ENCODE peak calls at places on chromosomes 4 and X, in ten cellular contexts. X is AG04450, M is IMR-90, T is thoracic aorta, I is cardiac fibroblast, V is tibial nerve, G is bronchial epithelial cell, O is HFF-Myc, Z is heart right ventricle, K is A549. J is an unnamed sample.

GRCh38 chr4:82063017-82063416 is 310.8 kb downstream of the HNRNPD start:
- DNase-seq in Z (no peak), O (no peak), G (no peak), K (no peak), M (no peak), X (no peak), V (no peak), T (no peak), I (no peak), J (no peak)

GRCh38 chrX:538311-538710 is 92.3 kb upstream of the SHOX start:
- DNase-seq in X (no peak), Z (no peak), V (no peak), K (no peak), I (no peak), O (no peak), M (no peak), T (no peak), G (no peak), J (no peak)

GRCh38 chr4:150261571-150261970 is 183.3 kb downstream of the DCLK2 start:
- DNase-seq in Z (no peak), X (no peak), V (no peak), K (no peak), G (no peak), T (no peak), M (no peak), I (no peak), O (no peak), J (no peak)

GRCh38 chr4:152997771-152998487 is 61.8 kb downstream of the FHDC1 start:
- DNase-seq in O (no peak), Z (no peak), G (peak), K (peak), T (no peak), I (no peak), V (no peak), X (no peak), M (peak), J (peak)

GRCh38 chrX:72088761-72089160 is 43.0 kb downstream of the RTL5 start:
- DNase-seq in Z (no peak), T (no peak), M (no peak), X (no peak), I (no peak), V (no peak), G (no peak), K (no peak), O (no peak), J (no peak)

GRCh38 chrX:127011629-127012028 is 192.1 kb downstream of the PRR32 start:
- DNase-seq in X (no peak), M (no peak), T (no peak), K (no peak), V (no peak), I (no peak), G (no peak), Z (no peak), O (no peak), J (no peak)

GRCh38 chr4:1695913-1696312 is 11.8 kb upstream of the FAM53A start:
- DNase-seq in M (no peak), O (no peak), G (no peak), V (no peak), Z (no peak), I (no peak), K (no peak), X (no peak), T (no peak), J (no peak)

GRCh38 chrX:83845397-83845796 is 15.5 kb upstream of the CYLC1 start:
- DNase-seq in M (peak), I (peak), Z (no peak), T (no peak), O (no peak), V (no peak), K (peak), G (peak), X (no peak), J (no peak)

GRCh38 chrX:5236096-5236495 is 992.6 kb downstream of the NLGN4X start:
- DNase-seq in K (peak), T (no peak), O (no peak), V (no peak), M (no peak), I (no peak), Z (no peak), X (no peak), G (no peak), J (no peak)

GRCh38 chrX:11305641-11306040 is 12.4 kb downstream of the AMELX start:
- DNase-seq in T (no peak), G (no peak), O (no peak), I (no peak), K (no peak), M (no peak), V (no peak), X (no peak), Z (no peak), J (no peak)

GRCh38 chrX:7021991-7022390 is 125.5 kb upstream of the STS start:
- DNase-seq in K (no peak), M (no peak), I (no peak), X (no peak), Z (no peak), V (no peak), G (no peak), O (no peak), T (no peak), J (no peak)

GRCh38 chr4:149500806-149501205 is 314.8 kb downstream of the IQCM start:
- DNase-seq in X (no peak), G (no peak), V (no peak), T (no peak), M (no peak), I (no peak), Z (no peak), K (no peak), O (no peak), J (no peak)

GRCh38 chrX:82141942-82142341 is 940.0 kb downstream of the SH3BGRL start:
- DNase-seq in G (no peak), Z (no peak), X (no peak), I (no peak), V (no peak), T (no peak), K (no peak), M (no peak), O (no peak), J (no peak)

GRCh38 chr4:54945838-54946237 is 179.6 kb downstream of the KDR start:
- DNase-seq in G (no peak), O (no peak), I (no peak), T (no peak), V (no peak), K (no peak), M (no peak), Z (no peak), X (no peak), J (no peak)

GRCh38 chr4:9781343-9782135 is at the start of gene DRD5:
- DNase-seq in G (no peak), T (no peak), V (no peak), O (no peak), I (no peak), K (no peak), X (no peak), Z (no peak), M (no peak), J (no peak)

GRCh38 chrX:8304668-8305067 is 133.6 kb upstream of the VCX2 start:
- DNase-seq in O (no peak), I (no peak), Z (no peak), V (no peak), X (no peak), G (peak), T (no peak), M (no peak), K (no peak), J (no peak)

GRCh38 chr4:86482851-86483490 is 111.1 kb upstream of the PTPN13 start:
- DNase-seq in G (no peak), M (no peak), I (peak), Z (no peak), O (no peak), V (no peak), X (no peak), K (no peak), T (no peak), J (no peak)

GRCh38 chr4:55549888-55550287 is 3.2 kb upstream of the CLOCK start:
- DNase-seq in X (peak), T (no peak), I (peak), O (peak), K (no peak), V (no peak), Z (no peak), G (peak), M (peak), J (peak)

GRCh38 chrX:120269379-120270035 is 18.9 kb downstream of the ZBTB33 start:
- DNase-seq in G (peak), V (no peak), K (no peak), T (no peak), O (no peak), X (no peak), M (no peak), Z (no peak), I (peak), J (no peak)

GRCh38 chr4:104967034-104967401 is 179.7 kb upstream of the TET2 start:
- DNase-seq in K (no peak), M (no peak), Z (no peak), X (no peak), O (no peak), G (peak), T (no peak), V (no peak), I (no peak), J (no peak)

GRCh38 chr4:119304431-119304830 is 17.5 kb downstream of the FABP2 start:
- DNase-seq in Z (no peak), X (no peak), I (no peak), G (no peak), O (no peak), M (no peak), V (no peak), T (no peak), K (no peak), J (no peak)

GRCh38 chr4:95181446-95182306 is 367.1 kb downstream of the UNC5C start:
- DNase-seq in M (peak), T (no peak), O (no peak), V (no peak), Z (no peak), G (no peak), K (no peak), I (peak), X (no peak), J (no peak)

GRCh38 chr4:141329174-141329569 is 108.5 kb downstream of the ZNF330 start:
- DNase-seq in O (peak), Z (no peak), T (no peak), G (peak), V (peak), M (peak), I (peak), K (peak), X (peak), J (no peak)

GRCh38 chr4:152687974-152688599 is 8.3 kb upstream of the TMEM154 start:
- DNase-seq in T (no peak), X (no peak), I (no peak), K (no peak), V (no peak), O (no peak), Z (no peak), G (no peak), M (no peak), J (no peak)

GRCh38 chr4:36187723-36188333 is 56.5 kb downstream of the ARAP2 start:
- DNase-seq in G (peak), X (no peak), K (peak), V (no peak), T (no peak), Z (no peak), O (no peak), M (peak), I (peak), J (no peak)

GRCh38 chr4:105709081-105709450 is 482 bp downstream of the GSTCD start:
- DNase-seq in Z (no peak), K (no peak), M (no peak), T (no peak), O (no peak), I (peak), X (no peak), G (peak), V (peak), J (no peak)

GRCh38 chrX:94942603-94943002 is 1268.6 kb downstream of the FAM133A start:
- DNase-seq in Z (no peak), I (no peak), T (no peak), X (no peak), G (no peak), K (no peak), O (no peak), V (no peak), M (no peak), J (no peak)

GRCh38 chrX:97728225-97728624 is 844.5 kb downstream of the RPA4 start:
- DNase-seq in V (no peak), I (no peak), T (no peak), Z (no peak), M (no peak), G (no peak), O (no peak), X (no peak), K (no peak), J (no peak)

GRCh38 chr4:185811509-185812364 is at the start of gene SORBS2:
- DNase-seq in M (peak), K (no peak), V (no peak), I (peak), G (peak), Z (peak), X (no peak), O (no peak), T (no peak), J (peak)

GRCh38 chr4:15996773-15997172 is 33.8 kb upstream of the FGFBP2 start:
- DNase-seq in T (no peak), K (no peak), O (no peak), X (no peak), I (no peak), V (no peak), M (peak), G (no peak), Z (no peak), J (no peak)

GRCh38 chrX:44675364-44676024 is 132.8 kb upstream of the FUNDC1 start:
- DNase-seq in I (peak), K (peak), G (peak), X (peak), V (peak), O (peak), T (no peak), Z (peak), M (peak), J (peak)

GRCh38 chr4:179569549-179569948 is 2127.3 kb upstream of the AGA start:
- DNase-seq in I (no peak), X (no peak), Z (no peak), G (no peak), V (no peak), M (no peak), K (no peak), T (no peak), O (no peak), J (no peak)

GRCh38 chrX:8879750-8880149 is 78.6 kb upstream of the FAM9A start:
- DNase-seq in V (peak), O (no peak), Z (no peak), K (peak), I (peak), T (no peak), G (peak), M (peak), X (no peak), J (no peak)

GRCh38 chr4:147057631-147057980 is 111.9 kb upstream of the TTC29 start:
- DNase-seq in G (peak), O (no peak), M (peak), T (no peak), V (no peak), I (peak), K (no peak), Z (no peak), X (no peak), J (no peak)

GRCh38 chrX:148811236-148811635 is 310.8 kb downstream of the AFF2 start:
- DNase-seq in V (no peak), Z (no peak), I (peak), T (no peak), M (peak), K (no peak), X (no peak), O (no peak), G (peak), J (no peak)

GRCh38 chr4:100106982-100107381 is 83.3 kb downstream of the DDIT4L start:
- DNase-seq in K (no peak), Z (no peak), X (no peak), I (no peak), G (no peak), M (no peak), T (no peak), V (no peak), O (no peak), J (peak)

GRCh38 chrX:15931362-15931761 is 76.7 kb upstream of the AP1S2 start:
- DNase-seq in V (no peak), Z (no peak), G (no peak), K (no peak), I (no peak), X (no peak), M (no peak), O (no peak), T (no peak), J (no peak)

DNA sequence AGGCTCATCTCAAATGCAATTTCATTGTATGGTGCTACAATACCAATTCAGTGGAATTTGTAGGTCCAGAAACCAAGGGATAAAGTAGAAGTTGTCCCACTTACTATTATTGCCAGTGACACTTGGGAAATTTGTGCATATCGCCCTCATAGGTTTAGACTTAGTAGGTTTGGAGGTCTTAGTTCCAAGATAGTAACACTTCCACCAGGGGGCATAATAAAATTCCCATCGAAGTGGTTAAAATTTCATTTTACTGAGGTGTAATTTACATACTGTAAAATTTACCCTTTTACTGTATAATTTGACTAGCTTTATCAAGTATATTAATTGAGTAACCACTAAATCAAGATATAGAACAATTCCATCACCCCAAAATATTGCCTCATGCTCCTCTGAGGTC is 174.6 kb downstream of the INPP4B start:
- DNase-seq in X (no peak), V (no peak), M (no peak), O (no peak), T (no peak), K (no peak), Z (no peak), I (peak), G (peak), J (no peak)
- TF ChIP-seq CTCF in X (peak), V (no peak), M (peak), O (no peak), T (no peak), K (no peak), Z (no peak), I (no peak), G (no peak), J (no peak)

GRCh38 chrX:108453841-108454240 is 14.2 kb downstream of the COL4A5 start:
- DNase-seq in K (no peak), I (no peak), T (no peak), O (no peak), G (no peak), V (no peak), X (no peak), Z (no peak), M (no peak), J (no peak)
- H3K4me3 ChIP-seq in K (no peak), I (no peak), T (no peak), O (no peak), G (no peak), V (no peak), X (no peak), Z (no peak), M (no peak), J (no peak)

GRCh38 chr4:83906561-83906960 is 370.7 kb downstream of the GPAT3 start:
- DNase-seq in K (no peak), V (peak), Z (no peak), G (no peak), T (no peak), O (no peak), M (peak), X (peak), I (peak), J (no peak)

GRCh38 chr4:83910693-83911092 is 374.8 kb downstream of the GPAT3 start:
- DNase-seq in Z (no peak), V (no peak), I (no peak), T (no peak), M (no peak), X (no peak), G (no peak), O (no peak), K (no peak), J (no peak)

DNA sequence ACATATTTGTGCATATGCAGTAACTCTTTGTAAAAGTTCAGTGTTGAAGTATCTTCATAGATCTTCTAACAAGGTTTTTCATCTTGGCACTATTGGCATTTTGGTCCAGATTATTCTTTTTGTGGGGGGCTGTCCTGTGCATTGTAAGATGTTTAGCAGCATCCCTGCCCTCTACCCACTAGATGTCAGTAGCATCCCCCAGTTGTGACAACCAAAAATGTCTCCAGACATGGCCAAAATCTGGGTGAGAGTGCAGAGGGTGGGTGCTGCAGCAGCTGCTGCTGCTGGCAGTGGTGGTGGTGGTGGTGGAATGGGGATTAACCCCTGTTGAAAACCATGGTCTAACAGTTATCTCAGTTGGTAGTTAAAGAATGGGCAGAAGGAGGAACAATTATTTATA is 370.0 kb downstream of the GPAT3 start:
- DNase-seq in G (no peak), Z (no peak), I (no peak), X (no peak), O (no peak), V (no peak), T (no peak), K (peak), M (no peak), J (no peak)
- TF ChIP-seq CTCF in G (no peak), Z (no peak), I (peak), X (no peak), O (peak), V (no peak), T (no peak), K (no peak), M (peak), J (peak)

GRCh38 chrX:65674351-65674893 is 7.0 kb downstream of the MSN start:
- DNase-seq in Z (no peak), G (no peak), I (no peak), M (peak), O (no peak), T (no peak), X (no peak), V (no peak), K (no peak), J (no peak)
- H3K4me3 ChIP-seq in Z (peak), G (no peak), I (no peak), M (no peak), O (no peak), T (peak), X (no peak), V (no peak), K (no peak), J (no peak)

GRCh38 chr4:175531405-175532091 is 280.5 kb downstream of the GPM6A start:
- DNase-seq in K (peak), G (peak), V (no peak), M (peak), X (peak), T (no peak), Z (no peak), I (peak), O (no peak), J (peak)

GRCh38 chr4:175539498-175539897 is 272.6 kb downstream of the GPM6A start:
- DNase-seq in M (no peak), K (no peak), X (no peak), T (no peak), O (no peak), G (no peak), I (no peak), Z (no peak), V (no peak), J (no peak)

GRCh38 chr4:175540151-175540550 is 271.9 kb downstream of the GPM6A start:
- DNase-seq in O (no peak), I (no peak), G (peak), M (no peak), K (no peak), T (no peak), Z (no peak), V (no peak), X (no peak), J (no peak)

GRCh38 chr4:175540732-175541131 is 271.3 kb downstream of the GPM6A start:
- DNase-seq in X (no peak), O (no peak), G (no peak), I (no peak), V (no peak), M (no peak), Z (no peak), T (no peak), K (no peak), J (no peak)

DNA sequence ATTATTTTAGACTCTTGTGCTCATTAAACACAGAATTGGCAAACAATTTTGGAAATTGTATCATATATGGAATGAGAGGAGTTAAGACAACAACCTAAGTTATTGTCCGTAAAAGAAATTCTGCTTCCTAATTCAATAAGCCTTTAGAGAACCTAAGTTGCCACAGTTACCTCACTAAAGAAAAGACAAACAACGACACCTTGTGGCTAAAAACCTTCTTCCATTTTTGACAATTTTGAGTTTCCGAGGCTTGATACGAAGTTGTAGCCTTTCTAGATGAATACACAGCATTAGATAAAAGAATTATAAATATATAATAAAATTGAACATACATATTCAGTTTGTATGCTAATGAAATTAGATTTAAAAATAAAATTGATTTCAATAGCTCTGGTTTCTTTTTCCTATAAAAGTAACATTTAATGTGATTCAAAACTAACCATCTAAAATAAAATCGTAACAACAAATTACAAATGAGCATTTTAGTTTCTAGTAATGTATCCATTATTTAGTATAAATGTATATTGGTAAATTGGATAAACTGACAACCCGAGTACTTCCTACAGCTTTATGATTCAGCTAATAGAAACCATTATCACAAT is 275.1 kb downstream of the GPM6A start:
- DNase-seq in X (peak), K (peak), O (peak), V (no peak), I (peak), Z (no peak), M (peak), G (peak), T (no peak), J (peak)
- TF ChIP-seq CTCF in X (peak), K (peak), O (peak), V (no peak), I (peak), Z (peak), M (peak), G (peak), T (peak), J (peak)

GRCh38 chr4:40209401-40209800 is 12.6 kb downstream of the RHOH start:
- DNase-seq in T (no peak), G (no peak), M (no peak), O (no peak), Z (no peak), I (no peak), V (no peak), X (no peak), K (no peak), J (no peak)
- H3K4me3 ChIP-seq in T (no peak), G (no peak), M (no peak), O (no peak), Z (no peak), I (no peak), V (no peak), X (no peak), K (no peak), J (no peak)

GRCh38 chr4:103478729-103479128 is 241.1 kb downstream of the TACR3 start:
- DNase-seq in G (no peak), I (no peak), Z (no peak), V (no peak), X (no peak), M (no peak), T (no peak), K (no peak), O (no peak), J (no peak)
- TF ChIP-seq CTCF in G (no peak), I (no peak), Z (no peak), V (no peak), X (no peak), M (peak), T (no peak), K (no peak), O (peak), J (no peak)